ENCODE peak calls at places on chromosomes 12 and 14, in nine cellular contexts. J is stomach, X is K562, I is spleen, D is HepG2, Z is HCT116, C is GM12878, R is suprapubic skin, B is esophagus muscularis mucosa. G is an unnamed sample. For H3K4me1, the result is how much of the 10 kb centered on the place peaks cover.

GRCh38 chr14:31229638-31230229 is 22.1 kb upstream of the HECTD1 start:
- DNase-seq in B (peak), D (peak), R (peak), X (peak), C (no peak), Z (peak), I (no peak), J (peak), G (peak)

GRCh38 chr14:21408152-21408551 is 24.3 kb upstream of the SUPT16H start:
- DNase-seq in X (no peak), R (no peak), C (no peak), Z (no peak), I (no peak), B (no peak), D (no peak), J (no peak), G (no peak)

GRCh38 chr14:61130512-61131260 is 149.6 kb downstream of the SLC38A6 start:
- DNase-seq in C (no peak), R (no peak), Z (no peak), I (no peak), X (no peak), B (no peak), D (no peak), J (no peak), G (no peak)

GRCh38 chr12:19709889-19710288 is 270.6 kb downstream of the AEBP2 start:
- DNase-seq in X (no peak), B (no peak), R (no peak), D (no peak), C (no peak), Z (no peak), J (no peak), I (no peak), G (no peak)

GRCh38 chr12:111699962-111700361 is 14.1 kb downstream of the ACAD10 start:
- DNase-seq in X (no peak), R (no peak), Z (no peak), B (no peak), I (no peak), J (no peak), D (no peak), C (no peak), G (no peak)

GRCh38 chr14:70789361-70789760 is 20.0 kb downstream of the MAP3K9 start:
- DNase-seq in B (no peak), J (no peak), R (no peak), D (no peak), Z (no peak), C (no peak), X (no peak), I (no peak), G (no peak)

GRCh38 chr12:120316798-120317257 is 10.8 kb downstream of the PLA2G1B start:
- DNase-seq in D (peak), J (no peak), X (peak), B (no peak), C (no peak), I (peak), R (no peak), Z (no peak), G (no peak)

GRCh38 chr12:93777249-93777648 is 100.1 kb downstream of the CRADD start:
- DNase-seq in R (no peak), X (no peak), D (no peak), I (no peak), Z (no peak), J (no peak), B (no peak), C (no peak), G (no peak)

GRCh38 chr12:2804390-2805145 is 7.9 kb upstream of the ITFG2 start:
- DNase-seq in D (no peak), J (no peak), X (no peak), Z (no peak), R (no peak), C (no peak), I (peak), B (no peak), G (peak)

GRCh38 chr14:53355581-53356112 is 202.5 kb upstream of the DDHD1 start:
- DNase-seq in C (no peak), J (no peak), I (no peak), D (no peak), Z (peak), B (no peak), R (no peak), X (no peak), G (no peak)

GRCh38 chr12:103495783-103496456 is at the start of gene C12orf42:
- DNase-seq in D (no peak), B (no peak), J (no peak), I (no peak), R (no peak), X (peak), C (peak), Z (peak), G (no peak)

GRCh38 chr12:1922985-1923384 is 4.5 kb upstream of the CACNA2D4 start:
- DNase-seq in R (no peak), B (no peak), I (peak), J (peak), C (no peak), Z (no peak), X (no peak), D (no peak), G (no peak)

GRCh38 chr12:32134144-32134888 is 27.7 kb downstream of the BICD1 start:
- DNase-seq in R (no peak), C (peak), D (no peak), I (no peak), Z (no peak), J (no peak), X (no peak), B (no peak), G (no peak)

GRCh38 chr12:21696603-21697002 is 39.0 kb upstream of the LDHB start:
- DNase-seq in D (no peak), C (no peak), Z (no peak), B (no peak), J (no peak), R (no peak), I (no peak), X (no peak), G (no peak)

GRCh38 chr14:94614802-94615201 is 2.6 kb downstream of the SERPINA3 start:
- DNase-seq in Z (no peak), D (no peak), X (no peak), J (no peak), R (no peak), C (no peak), I (peak), B (no peak), G (peak)

GRCh38 chr14:94613720-94614644 is 1.8 kb downstream of the SERPINA3 start:
- DNase-seq in J (no peak), I (peak), X (no peak), R (no peak), C (no peak), Z (no peak), B (no peak), D (no peak), G (peak)

GRCh38 chr14:94612174-94612573 is at the start of gene SERPINA3:
- DNase-seq in Z (no peak), X (no peak), J (no peak), C (no peak), R (no peak), D (peak), B (no peak), I (no peak), G (peak)

GRCh38 chr14:94611179-94611578 is 1.0 kb upstream of the SERPINA3 start:
- DNase-seq in X (no peak), Z (no peak), D (no peak), J (no peak), B (no peak), C (no peak), I (peak), R (no peak), G (peak)

GRCh38 chr14:94612580-94613554 is 676 bp downstream of the SERPINA3 start:
- DNase-seq in J (no peak), I (peak), C (no peak), D (peak), R (no peak), X (no peak), Z (no peak), B (no peak), G (peak)
- H3K4me3 ChIP-seq in J (peak), I (no peak), C (no peak), D (peak), R (peak), X (no peak), Z (no peak), B (peak), G (no peak)

DNA sequence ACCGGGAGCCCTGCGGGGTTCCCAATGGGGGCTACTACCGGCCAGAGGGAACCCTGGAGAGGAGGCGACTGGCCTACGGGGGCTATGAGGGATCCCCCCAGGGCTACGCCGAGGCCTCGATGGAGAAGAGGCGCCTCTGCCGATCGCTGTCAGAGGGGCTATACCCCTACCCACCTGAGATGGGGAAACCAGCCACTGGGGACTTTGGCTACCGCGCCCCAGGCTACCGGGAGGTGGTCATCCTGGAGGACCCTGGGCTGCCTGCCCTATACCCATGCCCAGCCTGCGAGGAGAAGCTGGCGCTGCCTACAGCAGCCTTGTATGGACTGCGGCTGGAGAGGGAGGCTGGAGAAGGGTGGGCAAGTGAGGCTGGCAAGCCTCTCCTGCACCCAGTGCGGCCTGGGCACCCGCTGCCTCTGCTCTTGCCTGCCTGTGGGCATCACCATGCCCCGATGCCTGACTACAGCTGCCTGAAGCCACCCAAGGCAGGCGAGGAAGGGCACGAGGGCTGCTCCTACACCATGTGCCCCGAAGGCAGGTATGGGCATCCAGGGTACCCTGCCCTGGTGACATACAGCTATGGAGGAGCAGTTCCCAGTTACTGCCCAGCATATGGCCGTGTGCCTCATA is 9.7 kb downstream of the TNS2 start:
- DNase-seq in B (no peak), Z (no peak), I (no peak), C (no peak), J (no peak), R (peak), D (no peak), X (no peak), G (no peak)
- H3K4me1 ChIP-seq in B (half or more), Z (under half), I (under half), C (under half), J (half or more), R (half or more), D (under half), X (half or more), G (under half)

DNA sequence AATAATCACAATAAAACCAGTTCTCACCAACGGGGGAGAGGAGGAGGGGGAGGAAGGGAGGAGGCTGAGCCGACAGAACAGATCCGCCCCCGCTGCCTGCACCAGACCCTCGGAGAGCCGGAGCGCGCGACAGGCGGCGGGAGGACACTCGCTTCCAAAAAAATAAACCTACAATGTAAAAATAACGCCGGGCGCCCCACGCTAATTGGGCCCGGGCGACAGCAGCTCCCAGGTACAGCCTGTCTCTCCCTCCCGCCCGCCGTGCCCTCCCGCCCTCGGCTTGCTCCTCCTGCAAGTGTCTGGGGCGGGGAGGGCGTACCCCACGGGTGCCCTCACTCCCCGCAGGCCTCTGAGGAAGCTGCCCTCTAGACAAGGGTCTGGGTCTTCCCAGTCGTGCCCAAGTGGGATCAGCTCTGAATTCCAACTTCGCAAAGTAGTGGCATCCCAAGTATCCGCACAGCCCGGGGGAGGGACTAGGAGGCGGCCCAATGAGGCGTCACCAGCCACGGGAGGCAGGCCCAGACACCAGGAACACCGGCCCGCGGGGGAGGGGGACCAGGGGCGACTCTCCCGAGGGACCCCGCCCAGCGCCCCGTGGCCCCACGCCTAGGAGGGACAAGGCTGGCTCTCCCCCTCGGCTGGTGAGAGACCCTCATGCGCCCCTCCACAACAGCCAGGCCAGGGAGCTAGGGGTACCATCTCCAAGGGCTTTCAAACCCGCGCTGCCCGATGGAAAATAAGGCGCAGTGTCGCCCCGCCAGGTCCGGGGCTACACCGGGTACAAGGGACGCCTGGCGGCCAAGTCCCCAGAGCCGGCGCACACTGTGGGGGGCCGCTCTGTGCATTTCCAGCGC is 1.0 kb downstream of the NCOR2 start:
- DNase-seq in J (peak), Z (peak), I (peak), R (peak), D (peak), B (peak), X (peak), C (no peak), G (peak)
- TF ChIP-seq POLR2AphosphoS5 in J (peak), Z (peak), I (peak), R (peak), D (no peak), B (peak), X (no peak), C (peak), G (peak)

GRCh38 chr12:82663893-82664292 is 22.8 kb upstream of the TMTC2 start:
- DNase-seq in I (no peak), Z (no peak), B (no peak), J (no peak), X (no peak), D (no peak), C (no peak), R (no peak), G (no peak)
- H3K4me3 ChIP-seq in I (no peak), Z (no peak), B (no peak), J (no peak), X (no peak), D (no peak), C (no peak), R (no peak), G (no peak)

DNA sequence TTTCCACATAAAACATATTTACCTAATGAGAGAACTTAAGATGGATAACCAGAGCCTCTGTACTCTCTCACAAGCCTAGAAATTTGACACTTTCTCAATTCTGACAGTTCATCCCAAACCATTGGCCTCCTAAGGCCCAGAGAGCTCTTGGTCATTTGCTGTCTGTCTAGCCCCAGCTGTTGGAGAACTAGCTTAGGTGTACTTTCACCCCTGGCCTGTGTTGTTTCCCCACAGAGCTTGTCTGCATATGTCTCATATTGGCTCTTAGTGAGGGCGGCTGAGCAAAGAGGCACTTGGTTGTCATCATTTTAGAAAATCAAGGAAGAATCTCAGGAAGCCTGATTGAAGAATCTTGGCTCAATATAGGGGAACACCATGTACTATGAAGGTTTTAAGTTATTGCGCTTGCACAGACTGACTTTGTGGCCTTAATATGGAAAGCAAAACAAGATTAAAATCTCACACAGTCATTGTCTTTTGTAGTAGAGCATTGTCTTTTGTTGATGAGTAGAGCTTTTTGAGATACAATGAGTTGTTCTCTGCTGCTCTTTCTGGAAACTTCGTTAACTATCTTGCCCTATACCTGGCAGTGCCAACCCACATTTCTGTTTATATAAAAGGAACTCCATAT is 324.6 kb downstream of the RAD51B start:
- DNase-seq in Z (no peak), I (no peak), R (peak), D (peak), J (no peak), C (no peak), B (peak), X (no peak), G (peak)
- H3K4me1 ChIP-seq in Z (half or more), I (under half), R (half or more), D (under half), J (half or more), C (under half), B (under half), X (under half), G (half or more)

GRCh38 chr14:99630202-99630601 is 14.7 kb upstream of the HHIPL1 start:
- DNase-seq in R (no peak), I (no peak), C (no peak), Z (peak), J (no peak), D (no peak), X (no peak), B (no peak), G (no peak)

GRCh38 chr14:99627510-99628381 is 17.2 kb upstream of the HHIPL1 start:
- DNase-seq in J (no peak), D (no peak), C (no peak), B (no peak), R (no peak), X (no peak), I (no peak), Z (no peak), G (no peak)

GRCh38 chr14:99626041-99626648 is 18.8 kb upstream of the HHIPL1 start:
- DNase-seq in Z (no peak), D (no peak), I (no peak), R (no peak), C (no peak), J (no peak), X (no peak), B (no peak), G (no peak)

GRCh38 chr14:99627100-99627499 is 17.8 kb upstream of the HHIPL1 start:
- DNase-seq in C (no peak), D (no peak), B (no peak), R (no peak), Z (no peak), J (no peak), X (no peak), I (no peak), G (no peak)

DNA sequence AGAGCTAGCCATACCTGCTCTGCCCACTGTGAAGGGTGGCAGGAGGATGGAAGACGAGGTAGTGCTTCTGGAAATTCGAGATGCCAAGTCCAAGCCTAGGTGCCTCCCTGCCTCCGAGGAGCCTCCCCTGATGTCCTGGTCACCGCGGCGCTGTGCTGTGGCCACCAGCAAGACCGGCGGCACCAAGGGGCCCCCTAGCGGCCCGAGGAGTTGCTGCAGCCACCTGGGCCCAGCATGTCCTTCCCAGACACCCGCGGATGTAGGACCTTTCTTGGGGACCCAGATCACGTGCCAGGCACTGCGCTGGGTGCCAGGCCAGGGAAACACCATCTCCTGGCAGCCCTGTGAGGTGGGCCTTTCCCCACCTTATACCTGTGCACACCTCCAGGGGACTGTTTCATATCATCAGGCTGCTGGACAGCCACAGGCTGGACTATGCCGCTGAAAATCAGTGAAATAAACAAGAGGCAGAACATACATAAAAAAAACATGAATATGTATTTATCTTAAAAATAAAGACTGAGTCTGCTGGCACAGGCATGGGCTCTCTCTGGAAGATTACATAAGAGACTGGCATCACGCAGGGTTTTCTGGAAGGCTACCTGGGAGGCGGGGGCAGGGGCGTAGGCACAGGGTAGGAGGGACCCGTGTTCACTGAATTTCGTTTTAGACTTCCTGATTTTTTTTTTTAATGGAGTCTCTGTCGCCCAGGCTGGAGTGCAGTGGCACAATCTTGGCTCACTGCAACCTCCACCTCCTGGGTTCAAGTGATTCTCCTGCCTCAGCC is 15.9 kb upstream of the HHIPL1 start:
- DNase-seq in R (no peak), I (peak), Z (peak), J (peak), B (no peak), X (peak), D (peak), C (no peak), G (peak)
- TF ChIP-seq POLR2AphosphoS5 in R (no peak), I (peak), Z (no peak), J (no peak), B (peak), X (no peak), D (no peak), C (no peak), G (no peak)

DNA sequence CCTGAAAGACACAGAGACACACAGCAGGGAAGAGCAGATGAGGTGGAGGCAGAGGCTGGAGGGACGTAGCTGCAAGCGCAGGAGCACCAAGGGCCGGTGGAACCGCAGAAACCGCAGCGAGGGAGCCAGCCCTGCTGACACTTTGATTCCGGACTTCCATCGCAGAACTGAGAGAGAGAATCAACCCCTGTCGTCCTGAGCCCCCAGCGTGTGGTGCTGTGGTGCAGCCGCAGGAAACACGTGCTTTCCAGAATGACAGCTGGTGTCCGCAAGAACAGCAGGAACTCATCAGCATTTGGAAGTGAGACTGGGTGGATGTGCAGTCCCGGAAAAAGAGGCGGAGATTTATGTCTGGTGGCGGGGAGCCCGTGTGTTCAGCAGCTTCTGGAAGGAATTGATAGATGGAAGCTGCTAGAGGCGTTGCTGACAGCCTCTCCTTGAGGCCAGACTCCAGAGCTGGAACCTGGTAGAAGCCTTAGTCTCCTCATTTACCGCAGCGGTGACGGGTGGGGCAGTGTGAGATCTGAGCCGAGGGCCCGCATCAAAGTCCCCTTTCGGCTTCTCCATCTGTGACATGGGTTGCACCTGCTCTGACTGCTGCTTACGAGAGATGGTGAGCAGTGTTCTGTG is 21.9 kb upstream of the KLC1 start:
- DNase-seq in J (peak), D (no peak), B (peak), R (peak), X (peak), C (peak), I (peak), Z (no peak), G (peak)
- H3K4me3 ChIP-seq in J (peak), D (peak), B (peak), R (peak), X (no peak), C (peak), I (peak), Z (no peak), G (peak)